ENCODE peak calls at places on chromosomes 7 and 10, in four cellular contexts. One of them, this sample, is unnamed.

GRCh38 chr7:128459394-128459878 is 3.8 kb downstream of the HILPDA start:
- DNase-seq in AG09309: no peak
- DNase-seq in fibroblast of mammary gland: peak; percentile 82
- DNase-seq in CD8-positive, alpha-beta T cell: peak; percentile 43
- DNase-seq in this sample: peak; percentile 67

GRCh38 chr7:30237271-30237695 is 47.1 kb upstream of the ZNRF2 start:
- DNase-seq in AG09309: no peak
- DNase-seq in fibroblast of mammary gland: no peak
- DNase-seq in CD8-positive, alpha-beta T cell: no peak
- DNase-seq in this sample: no peak

GRCh38 chr10:72010234-72010992 is 46.2 kb downstream of the CHST3 start:
- DNase-seq in AG09309: no peak
- DNase-seq in fibroblast of mammary gland: peak; percentile 29
- DNase-seq in CD8-positive, alpha-beta T cell: no peak
- DNase-seq in this sample: peak; percentile 27

GRCh38 chr10:28722065-28722803 is 44.9 kb downstream of the BAMBI start:
- DNase-seq in AG09309: no peak
- DNase-seq in fibroblast of mammary gland: peak; percentile 16
- DNase-seq in CD8-positive, alpha-beta T cell: no peak
- DNase-seq in this sample: peak; percentile 36

GRCh38 chr10:5595591-5596590 is 70.5 kb downstream of the ASB13 start:
- DNase-seq in AG09309: peak; percentile 71
- DNase-seq in fibroblast of mammary gland: peak; percentile 94
- DNase-seq in CD8-positive, alpha-beta T cell: no peak
- DNase-seq in this sample: peak; percentile 81

GRCh38 chr10:116465541-116465940 is 37.9 kb downstream of the PNLIPRP3 start:
- DNase-seq in AG09309: no peak
- DNase-seq in fibroblast of mammary gland: no peak
- DNase-seq in CD8-positive, alpha-beta T cell: no peak
- DNase-seq in this sample: no peak

GRCh38 chr7:155610633-155611193 is 33.7 kb upstream of the RBM33 start:
- DNase-seq in AG09309: no peak
- DNase-seq in fibroblast of mammary gland: no peak
- DNase-seq in CD8-positive, alpha-beta T cell: no peak
- DNase-seq in this sample: no peak

GRCh38 chr7:12493866-12494265 is 76.7 kb upstream of the SCIN start:
- DNase-seq in AG09309: no peak
- DNase-seq in fibroblast of mammary gland: no peak
- DNase-seq in CD8-positive, alpha-beta T cell: no peak
- DNase-seq in this sample: no peak

GRCh38 chr7:77403957-77404356 is 12.2 kb downstream of the GSAP start:
- DNase-seq in AG09309: no peak
- DNase-seq in fibroblast of mammary gland: no peak
- DNase-seq in CD8-positive, alpha-beta T cell: no peak
- DNase-seq in this sample: no peak

GRCh38 chr7:1987591-1988532 is 244.9 kb downstream of the MAD1L1 start:
- DNase-seq in AG09309: no peak
- DNase-seq in fibroblast of mammary gland: no peak
- DNase-seq in CD8-positive, alpha-beta T cell: no peak
- DNase-seq in this sample: no peak

GRCh38 chr10:93015722-93016121 is 44.9 kb upstream of the CYP26C1 start:
- DNase-seq in AG09309: no peak
- DNase-seq in fibroblast of mammary gland: no peak
- DNase-seq in CD8-positive, alpha-beta T cell: no peak
- DNase-seq in this sample: no peak

GRCh38 chr10:72712136-72712535 is 20.2 kb downstream of the MCU start:
- DNase-seq in AG09309: no peak
- DNase-seq in fibroblast of mammary gland: peak; percentile 15
- DNase-seq in CD8-positive, alpha-beta T cell: no peak
- DNase-seq in this sample: peak; percentile 78

GRCh38 chr7:371119-371778 is 81.3 kb downstream of the FOXL3 start:
- DNase-seq in AG09309: no peak
- DNase-seq in fibroblast of mammary gland: no peak
- DNase-seq in CD8-positive, alpha-beta T cell: no peak
- DNase-seq in this sample: no peak

GRCh38 chr7:150365673-150366398 is 2.8 kb upstream of the REPIN1 start:
- DNase-seq in AG09309: no peak
- DNase-seq in fibroblast of mammary gland: no peak
- DNase-seq in CD8-positive, alpha-beta T cell: no peak
- DNase-seq in this sample: no peak

GRCh38 chr7:41058986-41059741 is 643.7 kb downstream of the INHBA start:
- DNase-seq in AG09309: no peak
- DNase-seq in fibroblast of mammary gland: peak; percentile 57
- DNase-seq in CD8-positive, alpha-beta T cell: no peak
- DNase-seq in this sample: no peak

GRCh38 chr10:71716406-71716805 is 3.2 kb downstream of the C10orf105 start:
- DNase-seq in AG09309: no peak
- DNase-seq in fibroblast of mammary gland: no peak
- DNase-seq in CD8-positive, alpha-beta T cell: no peak
- DNase-seq in this sample: no peak

GRCh38 chr7:80216996-80217842 is 82.6 kb downstream of the GNAI1 start:
- DNase-seq in AG09309: no peak
- DNase-seq in fibroblast of mammary gland: no peak
- DNase-seq in CD8-positive, alpha-beta T cell: no peak
- DNase-seq in this sample: no peak

GRCh38 chr7:121000091-121000983 is 11.8 kb downstream of the CPED1 start:
- DNase-seq in AG09309: no peak
- DNase-seq in fibroblast of mammary gland: peak; percentile 78
- DNase-seq in CD8-positive, alpha-beta T cell: no peak
- DNase-seq in this sample: no peak

GRCh38 chr10:72257051-72257892 is 16.5 kb upstream of the DDIT4 start:
- DNase-seq in AG09309: no peak
- DNase-seq in fibroblast of mammary gland: peak; percentile 54
- DNase-seq in CD8-positive, alpha-beta T cell: no peak
- DNase-seq in this sample: no peak

GRCh38 chr10:60650272-60650800 is 127.9 kb upstream of the CDK1 start:
- DNase-seq in AG09309: no peak
- DNase-seq in fibroblast of mammary gland: no peak
- DNase-seq in CD8-positive, alpha-beta T cell: no peak
- DNase-seq in this sample: no peak

GRCh38 chr7:12730523-12730922 is 43.1 kb downstream of the ARL4A start:
- DNase-seq in AG09309: no peak
- DNase-seq in fibroblast of mammary gland: no peak
- DNase-seq in CD8-positive, alpha-beta T cell: no peak
- DNase-seq in this sample: no peak

GRCh38 chr7:47408675-47409074 is 173.2 kb downstream of the TNS3 start:
- DNase-seq in AG09309: no peak
- DNase-seq in fibroblast of mammary gland: no peak
- DNase-seq in CD8-positive, alpha-beta T cell: no peak
- DNase-seq in this sample: no peak

GRCh38 chr7:30252885-30253795 is 31.3 kb upstream of the ZNRF2 start:
- DNase-seq in AG09309: no peak
- DNase-seq in fibroblast of mammary gland: no peak
- DNase-seq in CD8-positive, alpha-beta T cell: no peak
- DNase-seq in this sample: peak; percentile 23

DNA sequence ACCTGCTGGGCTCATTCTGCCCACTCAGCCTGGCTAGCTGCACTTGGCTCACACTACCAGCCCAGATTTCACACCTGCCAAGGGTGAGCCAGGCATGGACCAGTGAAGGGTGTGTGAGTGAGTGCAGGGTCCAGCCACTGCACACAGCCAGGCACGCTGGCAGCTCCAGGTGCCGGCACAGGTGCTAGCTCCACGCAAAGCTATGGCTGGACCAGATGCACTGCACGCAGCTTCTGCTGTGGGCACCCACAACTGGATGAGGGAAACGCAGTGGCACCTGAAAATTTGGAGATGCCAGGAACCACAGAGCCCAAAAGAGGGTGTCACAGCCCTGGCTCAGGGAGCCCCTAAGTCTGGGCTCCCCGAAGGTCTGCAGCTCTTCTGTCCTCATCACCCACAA is 24.9 kb upstream of the TES start:
- DNase-seq in AG09309: no peak
- DNase-seq in fibroblast of mammary gland: no peak
- DNase-seq in CD8-positive, alpha-beta T cell: no peak
- DNase-seq in this sample: no peak
- H3K4me3 ChIP-seq in AG09309: no peak overlapping the region
- H3K4me3 ChIP-seq in fibroblast of mammary gland: no peak overlapping the region
- H3K4me3 ChIP-seq in CD8-positive, alpha-beta T cell: no peak overlapping the region
- H3K4me3 ChIP-seq in this sample: no peak overlapping the region

DNA sequence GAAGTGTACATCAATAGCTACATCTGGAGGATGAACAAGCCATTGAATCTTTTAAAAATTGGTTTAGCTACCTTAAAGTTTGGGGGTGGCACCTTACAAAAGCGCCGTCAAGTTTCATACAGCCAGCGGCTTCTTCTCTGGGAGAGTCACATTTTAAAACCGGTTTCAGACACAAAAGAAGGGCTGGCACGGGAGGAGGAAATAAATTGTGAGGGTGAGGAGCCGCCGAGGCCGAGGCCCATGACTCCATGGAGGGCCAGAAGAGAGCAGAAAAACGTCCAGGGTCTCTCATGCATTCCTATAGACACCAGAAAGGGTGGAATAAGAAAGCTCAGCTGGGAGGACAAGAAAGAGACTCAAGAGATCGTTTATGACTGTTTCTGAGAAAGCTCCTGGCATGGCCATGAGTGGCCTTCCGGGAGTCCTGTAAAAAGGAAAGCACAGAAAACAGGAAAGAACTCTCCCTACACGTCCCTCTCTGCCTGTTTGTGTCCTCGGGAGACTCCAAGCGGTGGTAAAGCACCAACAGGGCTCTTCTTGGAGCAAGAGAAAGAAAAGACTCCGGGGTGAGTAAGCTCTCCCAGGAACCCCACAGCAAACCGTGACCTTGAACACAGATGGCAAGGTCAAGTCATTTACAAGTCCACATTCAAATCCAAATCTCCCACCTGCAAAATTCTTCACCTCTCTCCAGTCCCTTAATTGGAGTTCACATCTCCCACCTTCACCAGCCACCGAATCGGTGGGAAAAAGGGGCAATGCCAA is 1.8 kb downstream of the FRAT2 start:
- DNase-seq in AG09309: peak; percentile 76
- DNase-seq in fibroblast of mammary gland: peak; percentile 90
- DNase-seq in CD8-positive, alpha-beta T cell: no peak
- DNase-seq in this sample: peak; percentile 86
- TF ChIP-seq CTCF in AG09309: peak; percentile 62
- TF ChIP-seq CTCF in fibroblast of mammary gland: peak; percentile 45
- TF ChIP-seq CTCF in CD8-positive, alpha-beta T cell: no peak
- TF ChIP-seq CTCF in this sample: peak; percentile 61

DNA sequence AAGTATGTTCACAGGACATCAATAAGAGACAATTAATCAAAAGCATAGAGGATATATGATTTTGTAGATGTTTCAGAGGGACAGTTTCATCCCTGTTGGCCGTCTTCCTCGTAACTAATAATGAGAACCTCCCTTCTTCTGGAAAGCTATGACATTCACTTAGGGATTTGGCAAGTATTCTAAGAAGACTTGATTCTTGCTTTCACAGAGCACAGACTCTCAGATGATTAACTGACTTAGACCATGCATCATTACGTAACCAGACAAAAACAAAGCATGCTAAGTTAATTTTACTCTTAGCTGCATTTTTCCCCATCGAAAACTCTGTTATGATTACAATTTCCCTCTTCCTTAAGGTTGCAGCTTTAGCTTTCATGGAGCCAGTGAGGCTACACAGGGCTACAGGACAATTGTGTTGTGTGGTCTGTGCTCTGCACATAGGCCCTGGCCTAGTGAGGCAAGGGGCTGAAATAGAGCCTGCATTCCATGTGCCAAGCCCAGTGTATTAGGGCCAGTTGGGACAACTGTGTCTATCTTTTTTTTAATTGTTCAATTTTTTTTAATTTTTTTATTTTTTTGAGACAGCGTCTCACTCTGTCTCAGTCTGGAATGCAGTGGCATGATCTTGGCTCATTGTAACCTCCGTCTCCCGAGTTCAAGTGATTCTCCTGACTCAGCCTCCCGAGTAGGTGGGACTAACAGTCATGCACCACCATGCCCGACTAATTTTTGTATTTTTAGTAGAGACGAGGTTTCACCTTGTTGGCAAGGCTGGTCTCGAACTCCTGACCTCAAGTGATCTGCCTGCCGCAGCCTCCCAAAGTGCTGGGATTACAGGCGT is 105.3 kb downstream of the PLXDC2 start:
- DNase-seq in AG09309: peak; percentile 57
- DNase-seq in fibroblast of mammary gland: peak; percentile 86
- DNase-seq in CD8-positive, alpha-beta T cell: no peak
- DNase-seq in this sample: peak; percentile 84
- H3K4me3 ChIP-seq in AG09309: no peak overlapping the region
- H3K4me3 ChIP-seq in fibroblast of mammary gland: no peak overlapping the region
- H3K4me3 ChIP-seq in CD8-positive, alpha-beta T cell: no peak overlapping the region
- H3K4me3 ChIP-seq in this sample: no peak overlapping the region

GRCh38 chr7:157864911-157865310 is 528.1 kb downstream of the DNAJB6 start:
- DNase-seq in AG09309: no peak
- DNase-seq in fibroblast of mammary gland: no peak
- DNase-seq in CD8-positive, alpha-beta T cell: no peak
- DNase-seq in this sample: no peak
- TF ChIP-seq CTCF in AG09309: no peak
- TF ChIP-seq CTCF in fibroblast of mammary gland: no peak
- TF ChIP-seq CTCF in CD8-positive, alpha-beta T cell: no peak
- TF ChIP-seq CTCF in this sample: no peak

GRCh38 chr10:102775201-102775972 is 31.6 kb downstream of the WBP1L start:
- DNase-seq in AG09309: no peak
- DNase-seq in fibroblast of mammary gland: peak; percentile 74
- DNase-seq in CD8-positive, alpha-beta T cell: no peak
- DNase-seq in this sample: peak; percentile 18
- H3K4me3 ChIP-seq in AG09309: no peak overlapping the region
- H3K4me3 ChIP-seq in fibroblast of mammary gland: peak overlapping the region; percentile 11
- H3K4me3 ChIP-seq in CD8-positive, alpha-beta T cell: no peak overlapping the region
- H3K4me3 ChIP-seq in this sample: peak overlapping the region; percentile 53

GRCh38 chr10:43885842-43886241 is 237.2 kb upstream of the ZNF32 start:
- DNase-seq in AG09309: no peak
- DNase-seq in fibroblast of mammary gland: no peak
- DNase-seq in CD8-positive, alpha-beta T cell: no peak
- DNase-seq in this sample: no peak
- TF ChIP-seq CTCF in AG09309: no peak
- TF ChIP-seq CTCF in fibroblast of mammary gland: no peak
- TF ChIP-seq CTCF in CD8-positive, alpha-beta T cell: no peak
- TF ChIP-seq CTCF in this sample: no peak

GRCh38 chr10:100637785-100638184 is 102.0 kb downstream of the HIF1AN start:
- DNase-seq in AG09309: no peak
- DNase-seq in fibroblast of mammary gland: no peak
- DNase-seq in CD8-positive, alpha-beta T cell: no peak
- DNase-seq in this sample: no peak
- H3K4me3 ChIP-seq in AG09309: no peak overlapping the region
- H3K4me3 ChIP-seq in fibroblast of mammary gland: no peak overlapping the region
- H3K4me3 ChIP-seq in CD8-positive, alpha-beta T cell: no peak overlapping the region
- H3K4me3 ChIP-seq in this sample: no peak overlapping the region

GRCh38 chr10:63724922-63725321 is 203.7 kb downstream of the REEP3 start:
- DNase-seq in AG09309: no peak
- DNase-seq in fibroblast of mammary gland: no peak
- DNase-seq in CD8-positive, alpha-beta T cell: no peak
- DNase-seq in this sample: no peak
- TF ChIP-seq CTCF in AG09309: no peak
- TF ChIP-seq CTCF in fibroblast of mammary gland: peak; percentile 24
- TF ChIP-seq CTCF in CD8-positive, alpha-beta T cell: no peak
- TF ChIP-seq CTCF in this sample: no peak

GRCh38 chr10:30940279-30940678 is 91.4 kb downstream of the ZNF438 start:
- DNase-seq in AG09309: no peak
- DNase-seq in fibroblast of mammary gland: no peak
- DNase-seq in CD8-positive, alpha-beta T cell: no peak
- DNase-seq in this sample: no peak

GRCh38 chr10:30939643-30940042 is 92.0 kb downstream of the ZNF438 start:
- DNase-seq in AG09309: no peak
- DNase-seq in fibroblast of mammary gland: no peak
- DNase-seq in CD8-positive, alpha-beta T cell: no peak
- DNase-seq in this sample: no peak

GRCh38 chr10:30943451-30943850 is 88.2 kb downstream of the ZNF438 start:
- DNase-seq in AG09309: no peak
- DNase-seq in fibroblast of mammary gland: no peak
- DNase-seq in CD8-positive, alpha-beta T cell: no peak
- DNase-seq in this sample: no peak
- H3K4me3 ChIP-seq in AG09309: no peak overlapping the region
- H3K4me3 ChIP-seq in fibroblast of mammary gland: no peak overlapping the region
- H3K4me3 ChIP-seq in CD8-positive, alpha-beta T cell: no peak overlapping the region
- H3K4me3 ChIP-seq in this sample: no peak overlapping the region